ENCODE peak calls at places on chromosomes 5 and 9, in four cellular contexts. One of them, this sample, is unnamed.

GRCh38 chr5:116076496-116076895 is 8.3 kb upstream of the COMMD10 start:
- DNase-seq in neural crest cell: no peak
- DNase-seq in NCI-H345: no peak
- DNase-seq in dorsolateral prefrontal cortex: no peak
- DNase-seq in this sample: no peak

GRCh38 chr5:150960791-150961396 is 56.1 kb upstream of the ZNF300 start:
- DNase-seq in dorsolateral prefrontal cortex: no peak
- DNase-seq in neural crest cell: no peak
- DNase-seq in NCI-H345: no peak
- DNase-seq in this sample: no peak

GRCh38 chr5:68548959-68549676 is 333.6 kb downstream of the PIK3R1 start:
- DNase-seq in NCI-H345: no peak
- DNase-seq in dorsolateral prefrontal cortex: no peak
- DNase-seq in neural crest cell: no peak
- DNase-seq in this sample: no peak

GRCh38 chr5:133245191-133246052 is 193.6 kb downstream of the HSPA4 start:
- DNase-seq in NCI-H345: no peak
- DNase-seq in neural crest cell: no peak
- DNase-seq in dorsolateral prefrontal cortex: no peak
- DNase-seq in this sample: no peak

GRCh38 chr5:126736141-126736540 is 40.8 kb upstream of the LMNB1 start:
- DNase-seq in NCI-H345: no peak
- DNase-seq in neural crest cell: no peak
- DNase-seq in dorsolateral prefrontal cortex: no peak
- DNase-seq in this sample: no peak

GRCh38 chr9:136644593-136645342 is 17.9 kb upstream of the EGFL7 start:
- DNase-seq in neural crest cell: peak
- DNase-seq in dorsolateral prefrontal cortex: no peak
- DNase-seq in NCI-H345: peak
- DNase-seq in this sample: peak

GRCh38 chr5:31692561-31693221 is 53.8 kb downstream of the PDZD2 start:
- DNase-seq in dorsolateral prefrontal cortex: peak
- DNase-seq in neural crest cell: no peak
- DNase-seq in NCI-H345: no peak
- DNase-seq in this sample: peak

GRCh38 chr5:116858705-116859333 is 284.2 kb upstream of the SEMA6A start:
- DNase-seq in NCI-H345: no peak
- DNase-seq in dorsolateral prefrontal cortex: no peak
- DNase-seq in neural crest cell: no peak
- DNase-seq in this sample: no peak

GRCh38 chr9:92728831-92729734 is 35.5 kb downstream of the BICD2 start:
- DNase-seq in neural crest cell: no peak
- DNase-seq in NCI-H345: no peak
- DNase-seq in dorsolateral prefrontal cortex: peak
- DNase-seq in this sample: peak

GRCh38 chr9:123402981-123403509 is 47.0 kb downstream of the CRB2 start:
- DNase-seq in NCI-H345: no peak
- DNase-seq in dorsolateral prefrontal cortex: peak
- DNase-seq in neural crest cell: peak
- DNase-seq in this sample: no peak

GRCh38 chr9:101131326-101131725 is 102.8 kb downstream of the PLPPR1 start:
- DNase-seq in dorsolateral prefrontal cortex: no peak
- DNase-seq in neural crest cell: no peak
- DNase-seq in NCI-H345: no peak
- DNase-seq in this sample: no peak

GRCh38 chr5:174303035-174303434 is 257.5 kb downstream of the NSG2 start:
- DNase-seq in neural crest cell: no peak
- DNase-seq in NCI-H345: no peak
- DNase-seq in dorsolateral prefrontal cortex: no peak
- DNase-seq in this sample: no peak

GRCh38 chr9:124258765-124259272 is 1.1 kb downstream of the NEK6 start:
- DNase-seq in neural crest cell: no peak
- DNase-seq in NCI-H345: no peak
- DNase-seq in dorsolateral prefrontal cortex: no peak
- DNase-seq in this sample: no peak

GRCh38 chr5:57598756-57599155 is 116.1 kb upstream of the ACTBL2 start:
- DNase-seq in NCI-H345: no peak
- DNase-seq in dorsolateral prefrontal cortex: no peak
- DNase-seq in neural crest cell: no peak
- DNase-seq in this sample: no peak

GRCh38 chr5:151298063-151298462 is 5.5 kb downstream of the SLC36A3 start:
- DNase-seq in neural crest cell: no peak
- DNase-seq in dorsolateral prefrontal cortex: no peak
- DNase-seq in NCI-H345: peak
- DNase-seq in this sample: no peak

GRCh38 chr5:102668220-102668930 is 86.7 kb upstream of the PAM start:
- DNase-seq in neural crest cell: no peak
- DNase-seq in dorsolateral prefrontal cortex: no peak
- DNase-seq in NCI-H345: peak
- DNase-seq in this sample: peak

GRCh38 chr9:129714393-129715051 is 38.3 kb downstream of the PTGES start:
- DNase-seq in NCI-H345: no peak
- DNase-seq in dorsolateral prefrontal cortex: no peak
- DNase-seq in neural crest cell: no peak
- DNase-seq in this sample: no peak

GRCh38 chr5:55936100-55936693 is 58.6 kb downstream of the IL6ST start:
- DNase-seq in dorsolateral prefrontal cortex: peak
- DNase-seq in NCI-H345: peak
- DNase-seq in neural crest cell: peak
- DNase-seq in this sample: peak

GRCh38 chr9:80410106-80410505 is 838.3 kb downstream of the TLE4 start:
- DNase-seq in NCI-H345: no peak
- DNase-seq in neural crest cell: peak
- DNase-seq in dorsolateral prefrontal cortex: no peak
- DNase-seq in this sample: peak

GRCh38 chr5:50501510-50502209 is 60.6 kb upstream of the EMB start:
- DNase-seq in NCI-H345: no peak
- DNase-seq in neural crest cell: no peak
- DNase-seq in dorsolateral prefrontal cortex: no peak
- DNase-seq in this sample: no peak

GRCh38 chr9:133074111-133074651 is 12.4 kb downstream of the CEL start:
- DNase-seq in NCI-H345: no peak
- DNase-seq in dorsolateral prefrontal cortex: no peak
- DNase-seq in neural crest cell: no peak
- DNase-seq in this sample: no peak

GRCh38 chr9:4750021-4750673 is 9.1 kb upstream of the AK3 start:
- DNase-seq in neural crest cell: no peak
- DNase-seq in dorsolateral prefrontal cortex: no peak
- DNase-seq in NCI-H345: peak
- DNase-seq in this sample: peak